ENCODE peak calls at places on chromosome X, in ten cellular contexts. J is BJ, W is GM12878, R is AG04449, H is bronchial epithelial cell, B is mammary epithelial cell, T is tibial nerve, G is cardiac muscle cell, X is cardiac fibroblast, S is foreskin fibroblast. Q is an unnamed sample.

GRCh38 chrX:34875204-34875603 is 67.4 kb upstream of the FAM47B start:
- DNase-seq in J (no peak), B (peak; percentile 73), T (no peak), R (no peak), W (no peak), G (peak; percentile 50), H (peak; percentile 50), S (peak; percentile 65), X (peak; percentile 52), Q (peak; percentile 57)

GRCh38 chrX:31702208-31702607 is 630.4 kb upstream of the FTHL17 start:
- DNase-seq in T (no peak), X (no peak), B (no peak), G (peak; percentile 6), S (no peak), W (no peak), J (no peak), H (no peak), R (no peak), Q (no peak)

GRCh38 chrX:111880735-111881134 is 4.8 kb downstream of the TRPC5OS start:
- DNase-seq in R (no peak), J (no peak), X (no peak), W (no peak), B (no peak), G (no peak), T (no peak), H (no peak), S (no peak), Q (no peak)

GRCh38 chrX:49002091-49002935 is at the start of gene GRIPAP1:
- DNase-seq in X (peak; percentile 97), T (peak; percentile 67), R (peak; percentile 90), J (no peak), W (peak; percentile 60), H (peak; percentile 60), S (peak; percentile 84), G (peak; percentile 91), B (peak; percentile 79), Q (peak; percentile 97)

GRCh38 chrX:69095260-69095659 is 70.0 kb downstream of the PJA1 start:
- DNase-seq in G (no peak), S (no peak), R (no peak), H (no peak), W (no peak), J (no peak), X (no peak), T (no peak), B (no peak), Q (no peak)

GRCh38 chrX:96027363-96027894 is 657.2 kb upstream of the DIAPH2 start:
- DNase-seq in T (no peak), S (no peak), W (no peak), X (peak; percentile 6), J (no peak), H (no peak), B (no peak), R (no peak), G (peak; percentile 2), Q (peak; percentile 14)

GRCh38 chrX:41273638-41274037 is 60.3 kb upstream of the DDX3X start:
- DNase-seq in X (peak; percentile 13), W (no peak), B (peak; percentile 43), G (peak; percentile 19), J (no peak), R (no peak), S (no peak), T (no peak), H (no peak), Q (peak; percentile 24)

GRCh38 chrX:150768132-150768485 is 74.9 kb downstream of the MTMR1 start:
- DNase-seq in W (no peak), G (peak; percentile 80), H (no peak), S (no peak), B (no peak), X (peak; percentile 61), J (no peak), R (no peak), T (no peak), Q (peak; percentile 20)

GRCh38 chrX:139967300-139967699 is 2.0 kb upstream of the CXorf66 start:
- DNase-seq in W (no peak), J (no peak), S (no peak), T (no peak), G (peak; percentile 6), H (peak; percentile 0), X (peak; percentile 10), B (no peak), R (no peak), Q (peak; percentile 3)

GRCh38 chrX:19990225-19990518 is 689 bp downstream of the BCLAF3 start:
- DNase-seq in B (peak; percentile 16), R (no peak), J (no peak), H (peak; percentile 2), S (peak; percentile 2), X (no peak), T (no peak), W (no peak), G (no peak), Q (no peak)

GRCh38 chrX:15468036-15468435 is 25.1 kb downstream of the PIR start:
- DNase-seq in R (no peak), J (peak; percentile 12), H (peak; percentile 74), X (peak; percentile 69), S (peak; percentile 64), T (peak; percentile 58), B (peak; percentile 78), W (no peak), G (peak; percentile 64), Q (peak; percentile 72)

GRCh38 chrX:120251471-120252011 is 929 bp downstream of the ZBTB33 start:
- DNase-seq in W (no peak), R (no peak), G (peak; percentile 46), T (peak; percentile 8), H (no peak), S (peak; percentile 5), X (peak; percentile 33), J (no peak), B (peak; percentile 9), Q (peak; percentile 31)

GRCh38 chrX:11427082-11428033 is 134.1 kb downstream of the AMELX start:
- DNase-seq in S (no peak), G (peak; percentile 54), H (no peak), R (no peak), X (peak; percentile 52), T (peak; percentile 29), J (no peak), W (no peak), B (no peak), Q (no peak)

GRCh38 chrX:11429543-11430085 is 136.4 kb downstream of the AMELX start:
- DNase-seq in J (no peak), H (peak; percentile 37), T (no peak), B (peak; percentile 9), R (no peak), S (no peak), G (no peak), X (no peak), W (no peak), Q (no peak)

GRCh38 chrX:11423949-11424348 is 130.7 kb downstream of the AMELX start:
- DNase-seq in T (no peak), R (no peak), X (no peak), H (no peak), G (no peak), B (no peak), W (no peak), S (no peak), J (no peak), Q (no peak)

GRCh38 chrX:11424903-11425674 is 131.9 kb downstream of the AMELX start:
- DNase-seq in S (no peak), W (no peak), J (no peak), B (no peak), T (no peak), X (no peak), G (no peak), R (no peak), H (no peak), Q (no peak)

GRCh38 chrX:11426712-11427081 is 133.5 kb downstream of the AMELX start:
- DNase-seq in T (no peak), S (no peak), H (no peak), G (no peak), W (no peak), B (no peak), R (no peak), X (no peak), J (no peak), Q (no peak)
- H3K4me3 ChIP-seq in T (peak overlapping the region; percentile 38), S (peak overlapping the region; percentile 54), H (no peak overlapping the region), G (no peak overlapping the region), W (no peak overlapping the region), B (no peak overlapping the region), R (peak overlapping the region; percentile 60), X (peak overlapping the region; percentile 66), J (peak overlapping the region; percentile 55), Q (peak overlapping the region; percentile 59)

DNA sequence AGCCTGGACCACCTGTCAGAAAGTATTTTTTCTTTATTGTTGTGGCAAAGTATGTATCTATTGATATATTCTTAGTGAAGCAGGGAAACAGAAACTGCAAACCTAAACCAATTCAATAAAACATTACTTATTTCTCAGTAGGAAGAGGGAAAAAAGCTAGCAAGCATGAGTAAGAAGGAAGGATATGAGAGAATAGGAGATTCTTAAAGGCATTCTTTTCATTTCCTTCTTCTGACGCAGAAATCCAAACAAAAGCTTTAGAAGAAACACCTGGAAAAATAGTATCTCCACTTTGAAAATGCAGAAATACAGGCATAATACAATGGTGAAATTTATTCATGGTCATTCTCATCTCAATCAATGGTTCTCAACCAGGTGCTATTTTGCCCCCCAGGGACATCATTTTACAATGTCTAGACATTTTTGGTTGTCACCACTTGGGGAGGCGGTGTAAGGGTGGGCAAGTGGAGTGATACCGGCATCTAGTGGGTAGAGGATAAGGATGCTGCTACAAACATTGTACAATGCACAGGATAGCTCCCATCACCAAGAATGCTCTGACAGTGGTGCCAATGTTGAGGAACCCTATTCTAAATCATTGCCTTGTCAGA is 21.7 kb upstream of the ATXN3L start:
- DNase-seq in J (no peak), X (peak; percentile 8), R (no peak), S (no peak), H (peak; percentile 48), G (no peak), T (no peak), W (no peak), B (no peak), Q (peak; percentile 21)
- TF ChIP-seq CTCF in J (no peak), X (no peak), R (no peak), S (no peak), H (no peak), G (no peak), T (no peak), W (peak; percentile 10), B (no peak), Q (no peak)

GRCh38 chrX:11197671-11198070 is 86.5 kb downstream of the HCCS start:
- DNase-seq in W (no peak), B (no peak), H (no peak), S (no peak), X (no peak), T (no peak), J (no peak), G (no peak), R (no peak), Q (no peak)
- H3K4me3 ChIP-seq in W (no peak overlapping the region), B (no peak overlapping the region), H (no peak overlapping the region), S (no peak overlapping the region), X (no peak overlapping the region), T (no peak overlapping the region), J (no peak overlapping the region), G (no peak overlapping the region), R (no peak overlapping the region), Q (no peak overlapping the region)

DNA sequence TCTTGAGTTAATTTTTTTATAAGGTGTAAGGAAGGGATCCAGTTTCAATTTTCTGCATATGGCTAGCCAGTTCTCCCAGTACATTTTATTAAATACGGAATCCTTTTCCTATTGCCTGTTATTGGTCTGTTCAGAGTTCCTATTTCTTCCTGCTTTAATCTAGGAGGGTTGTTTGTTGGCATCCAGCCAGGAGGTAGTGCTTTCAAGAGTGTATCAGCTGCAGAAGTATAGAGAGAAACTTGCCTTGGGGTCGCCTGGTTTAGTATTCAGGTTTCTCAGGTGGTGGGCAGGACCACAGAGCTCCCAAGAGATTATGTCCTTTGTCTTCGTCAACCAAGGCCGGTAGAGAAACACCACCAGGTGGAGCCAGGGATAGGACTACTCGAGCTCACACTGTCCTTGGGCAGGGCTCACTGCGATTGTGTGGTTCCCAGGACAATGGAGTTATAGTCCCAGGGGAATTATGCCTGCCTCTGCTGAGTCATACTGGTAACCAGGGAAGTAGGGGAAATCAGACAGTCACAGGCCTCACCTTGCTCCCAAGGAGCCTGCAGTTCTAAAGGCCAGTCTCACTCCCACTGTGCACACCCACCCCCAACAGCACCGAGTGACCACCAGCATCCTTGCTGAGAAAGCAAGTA is 168.1 kb downstream of the VSIG4 start:
- DNase-seq in W (peak; percentile 50), R (no peak), S (no peak), J (no peak), B (peak; percentile 84), T (no peak), G (peak; percentile 4), H (peak; percentile 87), X (peak; percentile 1), Q (peak; percentile 51)
- TF ChIP-seq CTCF in W (peak; percentile 21), R (no peak), S (no peak), J (no peak), B (peak; percentile 62), T (no peak), G (no peak), H (peak; percentile 60), X (no peak), Q (peak; percentile 14)

Q was measured in fibroblast of pulmonary artery.